ENCODE peak calls at places on chromosomes 7 and 10, in four cellular contexts. P, U, M and C are unnamed samples.

GRCh38 chr7:17487343-17487742 is 188.9 kb downstream of the AHR start:
- DNase-seq in P (no peak), U (no peak), M (no peak), C (no peak)

GRCh38 chr10:12768156-12768731 is 233.3 kb downstream of the CCDC3 start:
- DNase-seq in P (peak; percentile 59), U (peak; percentile 61), M (no peak), C (no peak)

GRCh38 chr7:40749877-40750276 is 615.1 kb downstream of the SUGCT start:
- DNase-seq in P (no peak), U (peak; percentile 20), M (no peak), C (no peak)

GRCh38 chr10:114215033-114215432 is 24.0 kb upstream of the VWA2 start:
- DNase-seq in P (no peak), U (no peak), M (no peak), C (no peak)

GRCh38 chr10:124696446-124697392 is 47.5 kb downstream of the FAM53B start:
- DNase-seq in P (no peak), U (no peak), M (no peak), C (peak; percentile 59)

GRCh38 chr10:89213191-89213808 is 6.2 kb upstream of the CH25H start:
- DNase-seq in P (peak; percentile 44), U (peak; percentile 31), M (peak; percentile 23), C (no peak)

GRCh38 chr10:103699611-103700435 is 155.6 kb downstream of the SH3PXD2A start:
- DNase-seq in P (peak; percentile 67), U (no peak), M (no peak), C (no peak)

GRCh38 chr10:114987995-114988394 is 50.0 kb downstream of the TRUB1 start:
- DNase-seq in P (no peak), U (peak; percentile 2), M (no peak), C (no peak)

GRCh38 chr7:5594616-5595544 is 171.2 kb upstream of the TNRC18 start:
- DNase-seq in P (peak; percentile 65), U (peak; percentile 60), M (peak; percentile 54), C (no peak)

GRCh38 chr10:121597504-121598241 is 571 bp downstream of the FGFR2 start:
- DNase-seq in P (no peak), U (peak; percentile 53), M (no peak), C (no peak)

GRCh38 chr7:143193880-143194279 is 10.7 kb downstream of the TAS2R39 start:
- DNase-seq in P (no peak), U (no peak), M (no peak), C (no peak)

GRCh38 chr10:104376784-104377300 is 23.2 kb downstream of the CFAP58 start:
- DNase-seq in P (no peak), U (no peak), M (no peak), C (no peak)

GRCh38 chr7:107441576-107442422 is 28.1 kb upstream of the GPR22 start:
- DNase-seq in P (no peak), U (no peak), M (no peak), C (no peak)

GRCh38 chr10:103492655-103493261 is 747 bp upstream of the NEURL1 start:
- DNase-seq in P (no peak), U (no peak), M (no peak), C (no peak)

GRCh38 chr7:111392976-111393762 is 169.1 kb downstream of the IMMP2L start:
- DNase-seq in P (peak; percentile 4), U (peak; percentile 26), M (no peak), C (no peak)

GRCh38 chr10:129035052-129035805 is 431.8 kb upstream of the MGMT start:
- DNase-seq in P (no peak), U (no peak), M (no peak), C (peak; percentile 90)

GRCh38 chr7:45259966-45260646 is 102.5 kb downstream of the RAMP3 start:
- DNase-seq in P (peak; percentile 90), U (no peak), M (peak; percentile 62), C (peak; percentile 80)

GRCh38 chr10:43170491-43170890 is 32.2 kb downstream of the CSGALNACT2 start:
- DNase-seq in P (no peak), U (no peak), M (no peak), C (no peak)

GRCh38 chr7:99928994-99929729 is at the start of gene GJC3:
- DNase-seq in P (peak; percentile 83), U (peak; percentile 59), M (peak; percentile 16), C (peak; percentile 68)

GRCh38 chr10:98642281-98642680 is 195.5 kb upstream of the HPS1 start:
- DNase-seq in P (no peak), U (peak; percentile 37), M (no peak), C (no peak)

GRCh38 chr7:150400779-150401423 is 21.8 kb downstream of the ZNF775 start:
- DNase-seq in P (no peak), U (no peak), M (no peak), C (peak; percentile 20)